ENCODE peak calls at places on chromosomes 4 and X, in six cellular contexts. A is K562, U is H1, L is GM12891, P is HepG2, N is GM12878. J is an unnamed sample.

GRCh38 chr4:142565771-142566170 is 280.3 kb downstream of the INPP4B start:
- DNase-seq in A (no peak), L (no peak), U (no peak), P (no peak), N (no peak), J (no peak)

GRCh38 chr4:86967798-86968197 is 33.0 kb downstream of the AFF1 start:
- DNase-seq in L (no peak), P (no peak), U (no peak), N (no peak), A (no peak), J (no peak)

GRCh38 chr4:99624141-99624719 is 33.4 kb downstream of the C4orf54 start:
- DNase-seq in L (no peak), P (no peak), N (no peak), A (no peak), U (no peak), J (no peak)

GRCh38 chrX:46325312-46325877 is 219.8 kb downstream of the ZNF674 start:
- DNase-seq in A (no peak), U (no peak), P (peak), N (no peak), L (no peak), J (no peak)

GRCh38 chr4:3461515-3462291 is 1.4 kb upstream of the DOK7 start:
- DNase-seq in N (no peak), U (no peak), A (no peak), P (no peak), L (no peak), J (no peak)

GRCh38 chr4:54542119-54542438 is 115.7 kb upstream of the KIT start:
- DNase-seq in P (no peak), L (no peak), N (no peak), U (no peak), A (no peak), J (no peak)

GRCh38 chrX:154549766-154550165 is 2.3 kb downstream of the IKBKG start:
- DNase-seq in A (no peak), N (no peak), U (no peak), L (no peak), P (no peak), J (no peak)

GRCh38 chr4:102569200-102569599 is 68.0 kb downstream of the NFKB1 start:
- DNase-seq in U (no peak), N (no peak), P (no peak), L (no peak), A (no peak), J (no peak)

GRCh38 chr4:76570141-76570989 is 135.3 kb downstream of the SHROOM3 start:
- DNase-seq in L (no peak), A (no peak), P (peak), N (no peak), U (no peak), J (no peak)

GRCh38 chrX:154541896-154542722 is 4.5 kb downstream of the G6PD start:
- DNase-seq in L (no peak), P (peak), U (no peak), N (no peak), A (peak), J (no peak)

GRCh38 chr4:17719106-17719505 is 62.3 kb downstream of the FAM184B start:
- DNase-seq in P (no peak), N (no peak), L (no peak), A (no peak), U (peak), J (no peak)

GRCh38 chrX:120672389-120672788 is 42.5 kb upstream of the C1GALT1C1 start:
- DNase-seq in U (no peak), P (peak), N (no peak), A (no peak), L (no peak), J (no peak)

GRCh38 chr4:74098628-74098995 is 383 bp downstream of the CXCL2 start:
- DNase-seq in N (no peak), U (peak), A (no peak), P (no peak), L (no peak), J (no peak)

GRCh38 chr4:83629945-83630684 is 94.2 kb downstream of the GPAT3 start:
- DNase-seq in L (no peak), P (no peak), U (no peak), N (no peak), A (peak), J (no peak)

GRCh38 chr4:11496313-11496956 is 67.7 kb upstream of the HS3ST1 start:
- DNase-seq in N (no peak), U (no peak), L (no peak), A (no peak), P (no peak), J (no peak)

GRCh38 chr4:86730310-86730709 is 118.9 kb downstream of the SLC10A6 start:
- DNase-seq in P (peak), L (no peak), A (no peak), N (no peak), U (peak), J (no peak)

GRCh38 chr4:153205757-153206156 is 1.5 kb downstream of the TRIM2 start:
- DNase-seq in L (no peak), N (no peak), A (no peak), U (no peak), P (no peak), J (no peak)

GRCh38 chrX:155052738-155053498 is 18.0 kb downstream of the CMC4 start:
- DNase-seq in P (no peak), U (no peak), N (no peak), L (no peak), A (no peak), J (no peak)

GRCh38 chr4:3724319-3725231 is 41.6 kb upstream of the ADRA2C start:
- DNase-seq in U (peak), P (no peak), N (no peak), L (no peak), A (no peak), J (no peak)

GRCh38 chrX:12002876-12003275 is 135.4 kb upstream of the FRMPD4 start:
- DNase-seq in P (no peak), U (no peak), L (no peak), A (no peak), N (no peak), J (no peak)

GRCh38 chr4:13441506-13441905 is 42.6 kb downstream of the RAB28 start:
- DNase-seq in U (no peak), N (no peak), A (no peak), P (no peak), L (no peak), J (no peak)

GRCh38 chr4:38663801-38664703 is at the start of gene KLF3:
- DNase-seq in L (peak), N (no peak), P (peak), A (peak), U (peak), J (peak)

GRCh38 chrX:134512566-134512965 is 52.6 kb downstream of the HPRT1 start:
- DNase-seq in P (peak), N (no peak), A (no peak), U (no peak), L (no peak), J (no peak)

GRCh38 chrX:84223261-84223660 is 35.3 kb upstream of the RPS6KA6 start:
- DNase-seq in N (no peak), U (no peak), P (no peak), A (no peak), L (no peak), J (no peak)

GRCh38 chr4:175946472-175947116 is 119.0 kb upstream of the WDR17 start:
- DNase-seq in L (no peak), P (no peak), U (no peak), A (no peak), N (no peak), J (no peak)

GRCh38 chrX:63404332-63404731 is 53.2 kb upstream of the SPIN4 start:
- DNase-seq in L (no peak), A (no peak), U (no peak), N (no peak), P (no peak), J (no peak)

GRCh38 chr4:2433609-2434350 is 15.0 kb downstream of the CFAP99 start:
- DNase-seq in N (no peak), P (no peak), L (no peak), U (no peak), A (no peak), J (no peak)

GRCh38 chrX:7149421-7149820 is 1.5 kb upstream of the PUDP start:
- DNase-seq in N (no peak), U (no peak), A (no peak), L (no peak), P (no peak), J (no peak)

GRCh38 chr4:174631901-174632758 is 109.8 kb upstream of the HPGD start:
- DNase-seq in L (no peak), N (no peak), A (peak), P (peak), U (no peak), J (no peak)

GRCh38 chr4:7070729-7071511 is 3.1 kb upstream of the GRPEL1 start:
- DNase-seq in U (peak), N (peak), P (peak), A (peak), L (peak), J (peak)

GRCh38 chr4:5780831-5781480 is 70.0 kb downstream of the EVC start:
- DNase-seq in U (peak), N (no peak), L (no peak), P (no peak), A (no peak), J (no peak)

GRCh38 chrX:40291553-40291952 is 193.8 kb upstream of the BCOR start:
- DNase-seq in N (no peak), U (no peak), A (no peak), P (no peak), L (no peak), J (no peak)

GRCh38 chr4:52704133-52704532 is 45.0 kb upstream of the USP46 start:
- DNase-seq in N (no peak), L (no peak), U (no peak), A (no peak), P (no peak), J (no peak)

GRCh38 chr4:115274545-115274944 is 161.1 kb upstream of the NDST4 start:
- DNase-seq in L (no peak), P (no peak), A (no peak), N (no peak), U (no peak), J (no peak)

GRCh38 chr4:57114973-57115372 is 4.8 kb upstream of the IGFBP7 start:
- DNase-seq in A (no peak), N (no peak), P (no peak), L (no peak), U (no peak), J (no peak)

GRCh38 chr4:57110635-57111546 is 706 bp upstream of the IGFBP7 start:
- DNase-seq in L (peak), U (peak), A (no peak), N (no peak), P (no peak), J (peak)

GRCh38 chr4:57113870-57114269 is 3.7 kb upstream of the IGFBP7 start:
- DNase-seq in P (no peak), A (no peak), N (no peak), L (no peak), U (no peak), J (no peak)

GRCh38 chr4:57109530-57109846 is 697 bp downstream of the IGFBP7 start:
- DNase-seq in U (no peak), L (no peak), P (no peak), N (no peak), A (no peak), J (no peak)

DNA sequence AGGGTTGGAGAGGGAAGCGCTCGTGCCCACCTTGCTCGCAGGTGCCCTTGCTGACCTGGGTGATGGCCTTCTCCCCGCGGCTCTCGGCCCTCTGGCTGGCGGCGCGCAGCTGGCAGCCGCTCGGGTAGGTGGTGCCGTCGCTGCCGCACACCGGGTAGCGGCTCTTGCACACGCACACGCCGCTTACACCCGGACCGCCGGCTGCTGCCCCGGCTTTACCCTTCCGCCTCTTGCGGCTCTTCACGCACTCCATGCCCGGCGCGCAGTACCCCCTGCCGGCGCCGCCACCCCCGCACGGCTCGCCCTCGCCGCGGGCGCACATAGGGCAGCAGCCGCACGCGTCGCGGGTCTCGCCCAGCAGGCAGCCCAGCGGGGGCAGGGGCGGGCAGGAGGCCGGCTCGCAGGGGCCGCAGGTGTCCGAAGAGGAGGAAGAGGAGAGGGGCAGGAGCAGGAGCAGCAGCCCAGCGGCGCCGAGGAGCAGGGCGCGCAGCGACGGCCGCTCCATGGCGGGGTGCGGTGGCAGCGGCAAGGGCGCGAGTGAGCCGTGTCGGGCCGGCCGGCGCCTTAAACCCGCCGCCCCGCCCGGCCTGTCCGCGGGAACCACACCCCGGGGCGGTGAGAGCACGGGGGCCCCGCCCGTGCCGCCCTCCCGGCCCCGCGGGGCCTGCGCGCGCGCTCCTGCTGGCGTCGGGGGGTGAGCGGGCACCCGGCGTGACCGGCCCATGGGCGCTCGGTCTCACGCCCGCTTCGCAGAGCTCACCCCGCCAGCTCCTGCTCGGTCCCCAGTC is at the start of gene IGFBP7:
- DNase-seq in U (peak), L (peak), A (peak), P (no peak), N (no peak), J (peak)
- TF ChIP-seq POLR2A in U (no peak), L (no peak), A (no peak), P (no peak), N (no peak), J (no peak)

GRCh38 chrX:131725001-131725654 is 181.3 kb downstream of the OR13H1 start:
- DNase-seq in P (no peak), A (no peak), U (no peak), N (no peak), L (no peak), J (no peak)

GRCh38 chrX:131724292-131724691 is 180.4 kb downstream of the OR13H1 start:
- DNase-seq in A (no peak), U (no peak), P (no peak), N (no peak), L (no peak), J (no peak)

GRCh38 chrX:131729295-131729694 is 185.4 kb downstream of the OR13H1 start:
- DNase-seq in L (no peak), U (no peak), A (no peak), P (no peak), N (peak), J (no peak)

GRCh38 chrX:131727778-131728177 is 183.9 kb downstream of the OR13H1 start:
- DNase-seq in N (no peak), A (no peak), P (no peak), U (no peak), L (no peak), J (no peak)

GRCh38 chrX:131728295-131729145 is 184.6 kb downstream of the OR13H1 start:
- DNase-seq in A (no peak), N (peak), U (no peak), P (no peak), L (no peak), J (no peak)
- TF ChIP-seq POLR2AphosphoS5 in A (no peak), N (no peak), U (no peak), P (no peak), L (no peak), J (no peak)

DNA sequence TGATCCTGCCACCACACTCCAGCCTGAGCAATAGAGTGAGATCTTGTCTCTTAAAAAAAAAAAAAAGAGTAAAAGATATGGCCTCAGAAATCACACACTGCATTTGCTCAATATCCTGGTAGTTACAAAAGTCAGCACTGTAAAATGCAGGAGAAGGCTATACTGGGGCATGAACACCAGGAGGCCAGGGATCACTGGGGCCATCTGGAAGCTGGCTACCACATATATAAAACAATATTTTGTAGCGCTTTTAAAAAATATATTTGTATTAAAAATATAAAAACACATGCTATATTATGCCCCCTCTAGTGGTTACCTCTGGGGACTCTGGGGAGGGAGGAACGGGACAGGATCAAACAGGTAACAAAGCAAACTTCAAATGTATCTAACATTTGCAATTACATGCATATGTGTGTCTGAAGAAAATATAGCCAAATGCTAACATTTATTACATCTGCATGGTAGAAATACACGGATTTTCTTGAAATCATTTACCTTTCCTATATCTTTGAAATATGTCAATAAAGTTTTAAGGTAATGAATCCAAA is 4.0 kb downstream of the C4orf46 start:
- DNase-seq in U (no peak), N (no peak), L (peak), P (peak), A (peak), J (peak)
- TF ChIP-seq TAF1 in U (no peak), N (no peak), L (no peak), P (no peak), A (no peak), J (no peak)

GRCh38 chrX:53683556-53684414 is 2.7 kb downstream of the HUWE1 start:
- DNase-seq in A (peak), N (peak), P (peak), L (peak), U (peak), J (peak)
- TF ChIP-seq POLR2A in A (peak), N (peak), P (peak), L (peak), U (peak), J (peak)